ENCODE peak calls at places on chromosomes 6 and 20, in five cellular contexts. X is ascending aorta, H is stromal cell of bone marrow, T is germinal center, K is esophagus squamous epithelium. Y is an unnamed sample.
A peak's percentile ranks its signal among the peaks of the same experiment; 100 is the strongest.

GRCh38 chr6:37058084-37058586 is 52.7 kb downstream of the FGD2 start:
- DNase-seq in X (no peak), H (no peak), T (no peak), K (no peak), Y (no peak)

GRCh38 chr6:45327956-45328522 is at the start of gene RUNX2:
- DNase-seq in X (no peak), H (peak; percentile 96), T (no peak), K (no peak), Y (no peak)

GRCh38 chr6:42714098-42714761 is 8.2 kb downstream of the PRPH2 start:
- DNase-seq in X (no peak), H (no peak), T (no peak), K (no peak), Y (no peak)

GRCh38 chr6:123016431-123017110 is 20.5 kb downstream of the CLVS2 start:
- DNase-seq in X (no peak), H (no peak), T (no peak), K (no peak), Y (no peak)

GRCh38 chr20:53883098-53883762 is 187.2 kb downstream of the BCAS1 start:
- DNase-seq in X (no peak), H (no peak), T (no peak), K (no peak), Y (no peak)

GRCh38 chr6:149031545-149032317 is 284.9 kb downstream of the UST start:
- DNase-seq in X (peak; percentile 85), H (peak; percentile 59), T (peak; percentile 29), K (no peak), Y (peak; percentile 86)

GRCh38 chr6:170289971-170290305 is 940 bp downstream of the DLL1 start:
- DNase-seq in X (peak; percentile 65), H (no peak), T (no peak), K (no peak), Y (no peak)

GRCh38 chr20:25081065-25081729 is 744 bp downstream of the VSX1 start:
- DNase-seq in X (no peak), H (no peak), T (no peak), K (no peak), Y (no peak)

GRCh38 chr6:110337481-110337880 is 20.7 kb downstream of the METTL24 start:
- DNase-seq in X (no peak), H (no peak), T (no peak), K (no peak), Y (no peak)

GRCh38 chr6:162713926-162714759 is 13.4 kb downstream of the PRKN start:
- DNase-seq in X (no peak), H (no peak), T (no peak), K (no peak), Y (no peak)

GRCh38 chr6:106119526-106119925 is 33.4 kb downstream of the PRDM1 start:
- DNase-seq in X (no peak), H (no peak), T (no peak), K (no peak), Y (peak; percentile 96)

GRCh38 chr6:135506270-135506997 is 8.9 kb upstream of the AHI1 start:
- DNase-seq in X (no peak), H (no peak), T (peak; percentile 27), K (no peak), Y (peak; percentile 45)

GRCh38 chr6:36463686-36464085 is 20.9 kb downstream of the KCTD20 start:
- DNase-seq in X (no peak), H (no peak), T (no peak), K (no peak), Y (no peak)

GRCh38 chr20:36231331-36231730 is 4.9 kb upstream of the AAR2 start:
- DNase-seq in X (no peak), H (no peak), T (no peak), K (no peak), Y (no peak)

GRCh38 chr6:19380287-19380686 is 456.9 kb upstream of the ID4 start:
- DNase-seq in X (no peak), H (no peak), T (no peak), K (no peak), Y (peak; percentile 87)

Y was measured in PC-9.